ENCODE peak calls at places on chromosomes 13 and 19, in eight cellular contexts. One of them, this sample, is unnamed.

GRCh38 chr13:85653681-85654080 is 145.5 kb downstream of the SLITRK6 start:
- DNase-seq in ascending aorta: no peak
- DNase-seq in activated naive CD4-positive, alpha-beta T cell: no peak
- DNase-seq in GM20000: no peak
- DNase-seq in GM10248: no peak
- DNase-seq in mesothelial cell of epicardium: no peak
- DNase-seq in astrocyte of the cerebellum: no peak
- DNase-seq in HFF-Myc: no peak
- DNase-seq in this sample: no peak

GRCh38 chr13:73934771-73935170 is 199.4 kb downstream of the KLF12 start:
- DNase-seq in mesothelial cell of epicardium: no peak
- DNase-seq in HFF-Myc: no peak
- DNase-seq in GM10248: no peak
- DNase-seq in ascending aorta: no peak
- DNase-seq in astrocyte of the cerebellum: no peak
- DNase-seq in activated naive CD4-positive, alpha-beta T cell: no peak
- DNase-seq in GM20000: no peak
- DNase-seq in this sample: no peak

GRCh38 chr13:98839826-98840769 is 87.6 kb upstream of the SLC15A1 start:
- DNase-seq in ascending aorta: no peak
- DNase-seq in activated naive CD4-positive, alpha-beta T cell: no peak
- DNase-seq in mesothelial cell of epicardium: peak
- DNase-seq in HFF-Myc: no peak
- DNase-seq in GM10248: peak
- DNase-seq in astrocyte of the cerebellum: peak
- DNase-seq in GM20000: peak
- DNase-seq in this sample: peak

GRCh38 chr19:18687740-18688465 is 4.4 kb downstream of the CRTC1 start:
- DNase-seq in mesothelial cell of epicardium: no peak
- DNase-seq in HFF-Myc: no peak
- DNase-seq in astrocyte of the cerebellum: no peak
- DNase-seq in ascending aorta: no peak
- DNase-seq in GM20000: no peak
- DNase-seq in activated naive CD4-positive, alpha-beta T cell: no peak
- DNase-seq in GM10248: no peak
- DNase-seq in this sample: no peak

GRCh38 chr19:54029930-54030490 is 33.7 kb downstream of the VSTM1 start:
- DNase-seq in GM10248: peak
- DNase-seq in astrocyte of the cerebellum: peak
- DNase-seq in ascending aorta: peak
- DNase-seq in GM20000: peak
- DNase-seq in mesothelial cell of epicardium: no peak
- DNase-seq in HFF-Myc: peak
- DNase-seq in activated naive CD4-positive, alpha-beta T cell: peak
- DNase-seq in this sample: peak

GRCh38 chr13:113211774-113212173 is 2.4 kb downstream of the CUL4A start:
- DNase-seq in ascending aorta: peak
- DNase-seq in HFF-Myc: no peak
- DNase-seq in GM10248: no peak
- DNase-seq in activated naive CD4-positive, alpha-beta T cell: no peak
- DNase-seq in astrocyte of the cerebellum: no peak
- DNase-seq in GM20000: no peak
- DNase-seq in mesothelial cell of epicardium: no peak
- DNase-seq in this sample: no peak

GRCh38 chr13:37640499-37640898 is 41.9 kb upstream of the POSTN start:
- DNase-seq in ascending aorta: no peak
- DNase-seq in GM10248: no peak
- DNase-seq in mesothelial cell of epicardium: no peak
- DNase-seq in HFF-Myc: peak
- DNase-seq in GM20000: no peak
- DNase-seq in astrocyte of the cerebellum: peak
- DNase-seq in activated naive CD4-positive, alpha-beta T cell: no peak
- DNase-seq in this sample: peak

GRCh38 chr13:24911135-24911524 is 147.2 kb downstream of the RNF17 start:
- DNase-seq in ascending aorta: no peak
- DNase-seq in GM20000: no peak
- DNase-seq in astrocyte of the cerebellum: no peak
- DNase-seq in mesothelial cell of epicardium: no peak
- DNase-seq in GM10248: no peak
- DNase-seq in activated naive CD4-positive, alpha-beta T cell: no peak
- DNase-seq in HFF-Myc: peak
- DNase-seq in this sample: no peak

GRCh38 chr13:80235559-80236296 is 105.2 kb downstream of the SPRY2 start:
- DNase-seq in GM20000: no peak
- DNase-seq in activated naive CD4-positive, alpha-beta T cell: no peak
- DNase-seq in mesothelial cell of epicardium: no peak
- DNase-seq in GM10248: no peak
- DNase-seq in HFF-Myc: no peak
- DNase-seq in astrocyte of the cerebellum: no peak
- DNase-seq in ascending aorta: no peak
- DNase-seq in this sample: no peak

GRCh38 chr13:44169018-44169909 is 204.4 kb upstream of the SERP2 start:
- DNase-seq in astrocyte of the cerebellum: no peak
- DNase-seq in GM20000: no peak
- DNase-seq in GM10248: no peak
- DNase-seq in activated naive CD4-positive, alpha-beta T cell: no peak
- DNase-seq in HFF-Myc: no peak
- DNase-seq in mesothelial cell of epicardium: no peak
- DNase-seq in ascending aorta: no peak
- DNase-seq in this sample: no peak

GRCh38 chr13:104297075-104297474 is 1230.9 kb upstream of the SLC10A2 start:
- DNase-seq in astrocyte of the cerebellum: no peak
- DNase-seq in GM20000: no peak
- DNase-seq in HFF-Myc: no peak
- DNase-seq in activated naive CD4-positive, alpha-beta T cell: no peak
- DNase-seq in ascending aorta: no peak
- DNase-seq in GM10248: no peak
- DNase-seq in mesothelial cell of epicardium: no peak
- DNase-seq in this sample: no peak

GRCh38 chr13:111216166-111216960 is 101.3 kb downstream of the ARHGEF7 start:
- DNase-seq in activated naive CD4-positive, alpha-beta T cell: no peak
- DNase-seq in HFF-Myc: no peak
- DNase-seq in astrocyte of the cerebellum: peak
- DNase-seq in GM20000: peak
- DNase-seq in ascending aorta: peak
- DNase-seq in GM10248: peak
- DNase-seq in mesothelial cell of epicardium: no peak
- DNase-seq in this sample: no peak

GRCh38 chr19:43759515-43759914 is 4.8 kb upstream of the SMG9 start:
- DNase-seq in activated naive CD4-positive, alpha-beta T cell: no peak
- DNase-seq in astrocyte of the cerebellum: no peak
- DNase-seq in ascending aorta: no peak
- DNase-seq in GM10248: no peak
- DNase-seq in mesothelial cell of epicardium: no peak
- DNase-seq in GM20000: no peak
- DNase-seq in HFF-Myc: peak
- DNase-seq in this sample: peak